ENCODE peak calls at places on chromosomes 11 and 22, in eight cellular contexts. P, E, H, F, V, T, B and J are unnamed samples.

GRCh38 chr22:27474711-27475547 is 326.6 kb downstream of the MN1 start:
- DNase-seq in P (no peak), E (no peak), H (no peak), F (no peak), V (peak), T (peak), B (peak), J (no peak)

GRCh38 chr11:69339916-69340565 is 46.1 kb downstream of the MYEOV start:
- DNase-seq in P (no peak), E (no peak), H (no peak), F (no peak), V (no peak), T (no peak), B (no peak), J (peak)

GRCh38 chr11:6298605-6299004 is 21.7 kb downstream of the CAVIN3 start:
- DNase-seq in P (peak), E (no peak), H (no peak), F (no peak), V (no peak), T (no peak), B (no peak), J (no peak)

GRCh38 chr11:134373591-134374052 is 38.4 kb downstream of the B3GAT1 start:
- DNase-seq in P (no peak), E (no peak), H (no peak), F (no peak), V (peak), T (no peak), B (no peak), J (no peak)

GRCh38 chr11:115179647-115180046 is 324.6 kb downstream of the CADM1 start:
- DNase-seq in P (no peak), E (no peak), H (no peak), F (no peak), V (no peak), T (no peak), B (no peak), J (no peak)

GRCh38 chr11:68903631-68904457 is at the start of the genes IGHMBP2 and MRPL21:
- DNase-seq in P (peak), E (peak), H (peak), F (peak), V (no peak), T (peak), B (peak), J (peak)

GRCh38 chr11:83956119-83956697 is 670.0 kb upstream of the CCDC90B start:
- DNase-seq in P (no peak), E (no peak), H (no peak), F (no peak), V (peak), T (no peak), B (no peak), J (no peak)

GRCh38 chr11:104620991-104621390 is 277.3 kb downstream of the CASP12 start:
- DNase-seq in P (no peak), E (no peak), H (no peak), F (no peak), V (no peak), T (no peak), B (no peak), J (no peak)

GRCh38 chr11:14974723-14975587 is 2.8 kb upstream of the CALCA start:
- DNase-seq in P (peak), E (peak), H (peak), F (no peak), V (no peak), T (peak), B (no peak), J (no peak)

GRCh38 chr11:75375626-75376025 is 23.7 kb upstream of the RPS3 start:
- DNase-seq in P (no peak), E (no peak), H (no peak), F (no peak), V (no peak), T (no peak), B (no peak), J (no peak)

GRCh38 chr11:75371930-75372876 is 20.7 kb upstream of the ARRB1 start:
- DNase-seq in P (no peak), E (no peak), H (no peak), F (no peak), V (no peak), T (no peak), B (no peak), J (no peak)

GRCh38 chr11:75380245-75380644 is 19.1 kb upstream of the RPS3 start:
- DNase-seq in P (no peak), E (no peak), H (no peak), F (no peak), V (no peak), T (no peak), B (no peak), J (no peak)

GRCh38 chr11:75374646-75375045 is 23.2 kb upstream of the ARRB1 start:
- DNase-seq in P (no peak), E (no peak), H (no peak), F (no peak), V (no peak), T (no peak), B (no peak), J (no peak)

DNA sequence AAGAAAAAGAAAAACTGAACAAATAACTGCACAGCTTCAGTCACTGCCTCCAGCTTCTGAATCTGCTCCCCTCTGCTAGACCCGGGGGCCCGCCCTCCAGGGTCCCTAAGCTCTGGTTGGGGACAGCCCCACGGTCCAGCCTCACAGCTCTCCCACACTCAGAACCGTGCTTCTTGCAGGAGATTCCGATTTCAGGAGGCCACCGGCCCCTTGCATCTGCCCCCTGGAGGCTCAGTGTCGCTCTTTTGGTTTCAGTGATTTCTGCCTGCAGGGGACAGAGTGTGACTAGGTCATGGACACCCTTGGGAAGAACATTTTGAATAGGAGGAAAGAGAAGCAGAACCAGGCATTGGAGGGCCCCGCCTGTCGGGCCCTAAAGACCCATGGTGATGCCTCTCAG is 23.1 kb upstream of the RPS3 start:
- DNase-seq in P (no peak), E (no peak), H (no peak), F (no peak), V (no peak), T (no peak), B (no peak), J (no peak)
- TF ChIP-seq CTCF in P (no peak), E (no peak), H (peak), F (no peak), V (no peak), T (peak), B (no peak), J (no peak)

GRCh38 chr22:35380537-35381423 is at the start of gene HMOX1:
- DNase-seq in P (peak), E (peak), H (peak), F (peak), V (peak), T (peak), B (peak), J (peak)
- TF ChIP-seq CTCF in P (no peak), E (no peak), H (no peak), F (no peak), V (peak), T (peak), B (peak), J (no peak)

GRCh38 chr22:37930270-37930951 is 23.0 kb downstream of the C22orf23 start:
- DNase-seq in P (no peak), E (no peak), H (no peak), F (no peak), V (peak), T (peak), B (no peak), J (no peak)
- TF ChIP-seq CTCF in P (no peak), E (no peak), H (peak), F (no peak), V (peak), T (peak), B (peak), J (no peak)

GRCh38 chr11:124193221-124193945 is 10.2 kb downstream of the OR10D3 start:
- DNase-seq in P (no peak), E (no peak), H (no peak), F (no peak), V (no peak), T (no peak), B (no peak), J (no peak)

GRCh38 chr11:124194283-124194682 is 11.1 kb downstream of the OR10D3 start:
- DNase-seq in P (no peak), E (no peak), H (no peak), F (no peak), V (no peak), T (no peak), B (no peak), J (no peak)

GRCh38 chr11:124195419-124195734 is 12.2 kb downstream of the OR10D3 start:
- DNase-seq in P (no peak), E (no peak), H (no peak), F (no peak), V (no peak), T (no peak), B (no peak), J (no peak)

GRCh38 chr11:124197999-124198398 is 14.9 kb downstream of the OR10D3 start:
- DNase-seq in P (no peak), E (no peak), H (no peak), F (no peak), V (no peak), T (no peak), B (no peak), J (no peak)

GRCh38 chr11:124194696-124195418 is 11.7 kb downstream of the OR10D3 start:
- DNase-seq in P (no peak), E (no peak), H (peak), F (peak), V (no peak), T (peak), B (peak), J (no peak)
- TF ChIP-seq CTCF in P (peak), E (peak), H (peak), F (peak), V (peak), T (peak), B (peak), J (peak)

DNA sequence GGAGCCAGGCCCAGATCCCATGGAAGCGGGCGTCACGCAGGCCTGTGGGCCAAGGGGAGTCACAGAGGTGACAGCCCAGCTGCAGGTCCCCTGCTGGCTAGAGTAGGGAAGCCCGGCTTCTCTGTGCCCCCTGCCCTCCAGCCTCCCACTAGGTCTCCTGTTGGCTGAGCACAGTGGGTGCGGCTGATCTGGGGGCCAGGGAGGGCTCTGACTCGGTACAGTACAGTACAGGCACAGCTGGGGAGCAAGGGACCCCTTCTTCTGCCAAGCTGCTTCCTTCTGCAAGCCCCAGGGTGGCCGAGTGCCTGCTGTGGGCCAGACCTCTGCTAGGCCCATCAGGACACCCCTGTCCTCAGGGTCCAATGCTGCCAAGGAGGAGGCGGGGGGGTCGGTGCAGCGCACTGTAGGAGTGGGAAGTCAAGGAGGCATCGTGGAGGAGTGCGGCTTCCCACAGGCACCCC is 10.1 kb downstream of the SUSD2 start:
- DNase-seq in P (no peak), E (no peak), H (no peak), F (no peak), V (peak), T (no peak), B (no peak), J (no peak)
- TF ChIP-seq CTCF in P (no peak), E (no peak), H (no peak), F (peak), V (no peak), T (no peak), B (peak), J (no peak)

GRCh38 chr11:92225563-92226308 is 1.1 kb downstream of the FAT3 start:
- DNase-seq in P (peak), E (no peak), H (peak), F (no peak), V (peak), T (no peak), B (no peak), J (peak)
- TF ChIP-seq CTCF in P (peak), E (no peak), H (no peak), F (no peak), V (peak), T (no peak), B (peak), J (no peak)